ENCODE peak calls at places on chromosomes 5 and 9, in eight cellular contexts. One of them, this sample, is unnamed.

GRCh38 chr5:172973931-172974330 is 9.6 kb upstream of the ATP6V0E1 start:
- DNase-seq in NCI-H1092 treated with DMSO at 0.1 percent for 48 hours: no peak
- DNase-seq in activated effector memory CD4-positive, alpha-beta T cell treated with Interleukin-2 at 50 U/mL for 16 hours: no peak
- DNase-seq in activated CD4-positive, alpha-beta T cell treated with anti-CD3 and anti-CD28 coated beads, Interleukin-2, amount 50 U/mL, for 1 hour: no peak
- DNase-seq in tibial nerve: no peak
- DNase-seq in NCI-H187: no peak
- DNase-seq in NCI-H460: no peak
- DNase-seq in pancreas: no peak
- DNase-seq in this sample: no peak

GRCh38 chr5:115583474-115583873 is 18.8 kb downstream of the TICAM2 start:
- DNase-seq in pancreas: no peak
- DNase-seq in NCI-H460: no peak
- DNase-seq in NCI-H187: no peak
- DNase-seq in tibial nerve: no peak
- DNase-seq in activated effector memory CD4-positive, alpha-beta T cell treated with Interleukin-2 at 50 U/mL for 16 hours: no peak
- DNase-seq in NCI-H1092 treated with DMSO at 0.1 percent for 48 hours: no peak
- DNase-seq in activated CD4-positive, alpha-beta T cell treated with anti-CD3 and anti-CD28 coated beads, Interleukin-2, amount 50 U/mL, for 1 hour: no peak
- DNase-seq in this sample: no peak

GRCh38 chr9:72687331-72687730 is 165.9 kb downstream of the TMC1 start:
- DNase-seq in activated effector memory CD4-positive, alpha-beta T cell treated with Interleukin-2 at 50 U/mL for 16 hours: no peak
- DNase-seq in NCI-H1092 treated with DMSO at 0.1 percent for 48 hours: no peak
- DNase-seq in tibial nerve: no peak
- DNase-seq in activated CD4-positive, alpha-beta T cell treated with anti-CD3 and anti-CD28 coated beads, Interleukin-2, amount 50 U/mL, for 1 hour: no peak
- DNase-seq in pancreas: no peak
- DNase-seq in NCI-H460: no peak
- DNase-seq in NCI-H187: no peak
- DNase-seq in this sample: no peak

GRCh38 chr9:127174386-127175318 is 52.2 kb upstream of the ANGPTL2 start:
- DNase-seq in NCI-H187: no peak
- DNase-seq in activated CD4-positive, alpha-beta T cell treated with anti-CD3 and anti-CD28 coated beads, Interleukin-2, amount 50 U/mL, for 1 hour: no peak
- DNase-seq in tibial nerve: no peak
- DNase-seq in NCI-H460: no peak
- DNase-seq in activated effector memory CD4-positive, alpha-beta T cell treated with Interleukin-2 at 50 U/mL for 16 hours: no peak
- DNase-seq in pancreas: no peak
- DNase-seq in NCI-H1092 treated with DMSO at 0.1 percent for 48 hours: no peak
- DNase-seq in this sample: no peak

GRCh38 chr5:164175083-164175482 is 669.7 kb downstream of the MAT2B start:
- DNase-seq in NCI-H1092 treated with DMSO at 0.1 percent for 48 hours: no peak
- DNase-seq in NCI-H187: no peak
- DNase-seq in activated CD4-positive, alpha-beta T cell treated with anti-CD3 and anti-CD28 coated beads, Interleukin-2, amount 50 U/mL, for 1 hour: no peak
- DNase-seq in activated effector memory CD4-positive, alpha-beta T cell treated with Interleukin-2 at 50 U/mL for 16 hours: no peak
- DNase-seq in tibial nerve: no peak
- DNase-seq in pancreas: no peak
- DNase-seq in NCI-H460: no peak
- DNase-seq in this sample: no peak

GRCh38 chr9:93111371-93112115 is 15.5 kb downstream of the CARD19 start:
- DNase-seq in tibial nerve: no peak
- DNase-seq in activated CD4-positive, alpha-beta T cell treated with anti-CD3 and anti-CD28 coated beads, Interleukin-2, amount 50 U/mL, for 1 hour: peak
- DNase-seq in NCI-H187: no peak
- DNase-seq in pancreas: no peak
- DNase-seq in NCI-H460: no peak
- DNase-seq in activated effector memory CD4-positive, alpha-beta T cell treated with Interleukin-2 at 50 U/mL for 16 hours: no peak
- DNase-seq in NCI-H1092 treated with DMSO at 0.1 percent for 48 hours: no peak
- DNase-seq in this sample: no peak

GRCh38 chr9:137295313-137296213 is 6.5 kb downstream of the NRARP start:
- DNase-seq in NCI-H1092 treated with DMSO at 0.1 percent for 48 hours: no peak
- DNase-seq in activated CD4-positive, alpha-beta T cell treated with anti-CD3 and anti-CD28 coated beads, Interleukin-2, amount 50 U/mL, for 1 hour: peak
- DNase-seq in pancreas: peak
- DNase-seq in NCI-H187: no peak
- DNase-seq in activated effector memory CD4-positive, alpha-beta T cell treated with Interleukin-2 at 50 U/mL for 16 hours: peak
- DNase-seq in tibial nerve: no peak
- DNase-seq in NCI-H460: peak
- DNase-seq in this sample: peak

GRCh38 chr5:25160851-25161348 is 516.1 kb upstream of the CDH10 start:
- DNase-seq in activated CD4-positive, alpha-beta T cell treated with anti-CD3 and anti-CD28 coated beads, Interleukin-2, amount 50 U/mL, for 1 hour: no peak
- DNase-seq in NCI-H460: no peak
- DNase-seq in tibial nerve: no peak
- DNase-seq in NCI-H187: no peak
- DNase-seq in pancreas: no peak
- DNase-seq in activated effector memory CD4-positive, alpha-beta T cell treated with Interleukin-2 at 50 U/mL for 16 hours: no peak
- DNase-seq in NCI-H1092 treated with DMSO at 0.1 percent for 48 hours: no peak
- DNase-seq in this sample: no peak

GRCh38 chr9:29456940-29457339 is 1883.7 kb upstream of the C9orf72 start:
- DNase-seq in NCI-H1092 treated with DMSO at 0.1 percent for 48 hours: no peak
- DNase-seq in activated effector memory CD4-positive, alpha-beta T cell treated with Interleukin-2 at 50 U/mL for 16 hours: no peak
- DNase-seq in activated CD4-positive, alpha-beta T cell treated with anti-CD3 and anti-CD28 coated beads, Interleukin-2, amount 50 U/mL, for 1 hour: no peak
- DNase-seq in tibial nerve: no peak
- DNase-seq in NCI-H187: no peak
- DNase-seq in NCI-H460: no peak
- DNase-seq in pancreas: no peak
- DNase-seq in this sample: no peak

GRCh38 chr5:78587775-78588291 is 60.7 kb downstream of the LHFPL2 start:
- DNase-seq in activated effector memory CD4-positive, alpha-beta T cell treated with Interleukin-2 at 50 U/mL for 16 hours: no peak
- DNase-seq in NCI-H460: no peak
- DNase-seq in tibial nerve: no peak
- DNase-seq in NCI-H1092 treated with DMSO at 0.1 percent for 48 hours: no peak
- DNase-seq in pancreas: no peak
- DNase-seq in NCI-H187: no peak
- DNase-seq in activated CD4-positive, alpha-beta T cell treated with anti-CD3 and anti-CD28 coated beads, Interleukin-2, amount 50 U/mL, for 1 hour: no peak
- DNase-seq in this sample: no peak

GRCh38 chr5:137415231-137415681 is 83.9 kb downstream of the SPOCK1 start:
- DNase-seq in pancreas: no peak
- DNase-seq in activated CD4-positive, alpha-beta T cell treated with anti-CD3 and anti-CD28 coated beads, Interleukin-2, amount 50 U/mL, for 1 hour: no peak
- DNase-seq in NCI-H460: no peak
- DNase-seq in NCI-H1092 treated with DMSO at 0.1 percent for 48 hours: no peak
- DNase-seq in activated effector memory CD4-positive, alpha-beta T cell treated with Interleukin-2 at 50 U/mL for 16 hours: no peak
- DNase-seq in tibial nerve: no peak
- DNase-seq in NCI-H187: no peak
- DNase-seq in this sample: peak

GRCh38 chr5:5314626-5315025 is 107.9 kb upstream of the ICE1 start:
- DNase-seq in NCI-H1092 treated with DMSO at 0.1 percent for 48 hours: no peak
- DNase-seq in pancreas: no peak
- DNase-seq in activated effector memory CD4-positive, alpha-beta T cell treated with Interleukin-2 at 50 U/mL for 16 hours: no peak
- DNase-seq in tibial nerve: no peak
- DNase-seq in NCI-H460: no peak
- DNase-seq in activated CD4-positive, alpha-beta T cell treated with anti-CD3 and anti-CD28 coated beads, Interleukin-2, amount 50 U/mL, for 1 hour: no peak
- DNase-seq in NCI-H187: no peak
- DNase-seq in this sample: no peak

GRCh38 chr5:123084730-123085605 is 4.1 kb upstream of the PRDM6 start:
- DNase-seq in pancreas: no peak
- DNase-seq in tibial nerve: no peak
- DNase-seq in NCI-H1092 treated with DMSO at 0.1 percent for 48 hours: no peak
- DNase-seq in NCI-H460: no peak
- DNase-seq in NCI-H187: no peak
- DNase-seq in activated effector memory CD4-positive, alpha-beta T cell treated with Interleukin-2 at 50 U/mL for 16 hours: no peak
- DNase-seq in activated CD4-positive, alpha-beta T cell treated with anti-CD3 and anti-CD28 coated beads, Interleukin-2, amount 50 U/mL, for 1 hour: no peak
- DNase-seq in this sample: no peak

GRCh38 chr9:94717656-94718225 is 8.8 kb upstream of the AOPEP start:
- DNase-seq in activated CD4-positive, alpha-beta T cell treated with anti-CD3 and anti-CD28 coated beads, Interleukin-2, amount 50 U/mL, for 1 hour: no peak
- DNase-seq in pancreas: no peak
- DNase-seq in activated effector memory CD4-positive, alpha-beta T cell treated with Interleukin-2 at 50 U/mL for 16 hours: no peak
- DNase-seq in NCI-H187: no peak
- DNase-seq in NCI-H1092 treated with DMSO at 0.1 percent for 48 hours: no peak
- DNase-seq in NCI-H460: no peak
- DNase-seq in tibial nerve: no peak
- DNase-seq in this sample: no peak

GRCh38 chr5:95794070-95794516 is 28.4 kb downstream of the GLRX start:
- DNase-seq in activated effector memory CD4-positive, alpha-beta T cell treated with Interleukin-2 at 50 U/mL for 16 hours: no peak
- DNase-seq in NCI-H460: peak
- DNase-seq in pancreas: no peak
- DNase-seq in tibial nerve: no peak
- DNase-seq in NCI-H1092 treated with DMSO at 0.1 percent for 48 hours: no peak
- DNase-seq in NCI-H187: no peak
- DNase-seq in activated CD4-positive, alpha-beta T cell treated with anti-CD3 and anti-CD28 coated beads, Interleukin-2, amount 50 U/mL, for 1 hour: no peak
- DNase-seq in this sample: no peak

This sample was measured in NCI-H82.